ENCODE peak calls at places on chromosomes 1 and 21, in nine cellular contexts. W is stomach, R is NCI-H748 treated with DMSO at 0.1 percent for 48 hours, S is progenitor cell of endocrine pancreas, E is KBM-7, P is posterior cingulate gyrus, A is breast epithelium, N is body of pancreas, X is NCI-H524. H is an unnamed sample.

GRCh38 chr1:224635356-224635755 is 19.2 kb downstream of the CNIH3 start:
- DNase-seq in W (no peak), R (no peak), S (no peak), E (no peak), P (no peak), A (no peak), N (peak; percentile 58), X (no peak), H (no peak)

GRCh38 chr1:201739492-201740085 is 89.4 kb upstream of the IPO9 start:
- DNase-seq in W (peak; percentile 83), R (peak; percentile 30), S (peak; percentile 62), E (peak; percentile 66), P (peak; percentile 74), A (peak; percentile 67), N (peak; percentile 76), X (no peak), H (no peak)

GRCh38 chr1:95084317-95085176 is 11.8 kb upstream of the ALG14 start:
- DNase-seq in W (no peak), R (no peak), S (no peak), E (peak; percentile 41), P (peak; percentile 41), A (no peak), N (peak; percentile 17), X (peak; percentile 59), H (no peak)

GRCh38 chr1:20185834-20186782 is at the start of the genes PLA2G2C and UBXN10:
- DNase-seq in W (peak; percentile 37), R (no peak), S (peak; percentile 53), E (no peak), P (peak; percentile 28), A (peak; percentile 67), N (peak; percentile 42), X (no peak), H (no peak)

GRCh38 chr21:34639250-34639649 is 24.3 kb upstream of the RCAN1 start:
- DNase-seq in W (no peak), R (no peak), S (no peak), E (no peak), P (no peak), A (no peak), N (no peak), X (no peak), H (no peak)

GRCh38 chr1:100597069-100597741 is 59.3 kb downstream of the GPR88 start:
- DNase-seq in W (no peak), R (no peak), S (no peak), E (peak; percentile 9), P (no peak), A (no peak), N (no peak), X (no peak), H (no peak)

GRCh38 chr21:38186869-38187268 is 69.9 kb upstream of the KCNJ15 start:
- DNase-seq in W (no peak), R (no peak), S (no peak), E (no peak), P (no peak), A (no peak), N (no peak), X (no peak), H (no peak)

GRCh38 chr21:44067011-44067839 is 40.0 kb upstream of the PWP2 start:
- DNase-seq in W (no peak), R (no peak), S (no peak), E (no peak), P (no peak), A (no peak), N (no peak), X (peak; percentile 6), H (no peak)

GRCh38 chr1:158516966-158517365 is 37.2 kb downstream of the OR6Y1 start:
- DNase-seq in W (no peak), R (no peak), S (no peak), E (no peak), P (no peak), A (no peak), N (no peak), X (no peak), H (no peak)

GRCh38 chr1:113984710-113985109 is 5.4 kb downstream of the OLFML3 start:
- DNase-seq in W (no peak), R (no peak), S (no peak), E (no peak), P (no peak), A (no peak), N (no peak), X (no peak), H (no peak)

GRCh38 chr1:71796044-71796443 is 486.3 kb downstream of the NEGR1 start:
- DNase-seq in W (no peak), R (peak; percentile 86), S (no peak), E (no peak), P (no peak), A (no peak), N (no peak), X (no peak), H (no peak)

GRCh38 chr1:227786673-227787512 is 28.6 kb upstream of the PRSS38 start:
- DNase-seq in W (peak; percentile 31), R (no peak), S (no peak), E (no peak), P (no peak), A (no peak), N (no peak), X (peak; percentile 22), H (no peak)

GRCh38 chr21:45557611-45558043 is 15.4 kb upstream of the SLC19A1 start:
- DNase-seq in W (no peak), R (no peak), S (no peak), E (no peak), P (no peak), A (no peak), N (no peak), X (no peak), H (peak; percentile 66)

GRCh38 chr1:32101233-32101681 is 6.6 kb upstream of the KPNA6 start:
- DNase-seq in W (no peak), R (no peak), S (no peak), E (no peak), P (no peak), A (no peak), N (no peak), X (no peak), H (no peak)

GRCh38 chr1:106447466-106447865 is 609.0 kb upstream of the PRMT6 start:
- DNase-seq in W (no peak), R (no peak), S (no peak), E (no peak), P (no peak), A (no peak), N (no peak), X (no peak), H (no peak)

GRCh38 chr1:147919881-147920280 is 8.3 kb upstream of the GPR89B start:
- DNase-seq in W (no peak), R (no peak), S (no peak), E (no peak), P (no peak), A (no peak), N (no peak), X (no peak), H (no peak)

GRCh38 chr1:85465099-85465790 is at the start of gene DDAH1:
- DNase-seq in W (peak; percentile 83), R (peak; percentile 44), S (peak; percentile 62), E (peak; percentile 63), P (peak; percentile 72), A (peak; percentile 63), N (peak; percentile 85), X (peak; percentile 71), H (peak; percentile 91)

GRCh38 chr1:3981746-3982505 is 81.9 kb upstream of the C1orf174 start:
- DNase-seq in W (no peak), R (no peak), S (no peak), E (no peak), P (no peak), A (no peak), N (peak; percentile 10), X (no peak), H (no peak)

GRCh38 chr1:30371888-30372791 is 351.2 kb downstream of the MATN1 start:
- DNase-seq in W (peak; percentile 1), R (no peak), S (no peak), E (no peak), P (no peak), A (no peak), N (no peak), X (no peak), H (no peak)

GRCh38 chr1:88311907-88312306 is 372.2 kb upstream of the PKN2 start:
- DNase-seq in W (peak; percentile 25), R (no peak), S (no peak), E (no peak), P (no peak), A (no peak), N (no peak), X (no peak), H (no peak)

GRCh38 chr1:43879414-43879813 is 54.2 kb upstream of the ARTN start:
- DNase-seq in W (no peak), R (no peak), S (no peak), E (no peak), P (no peak), A (no peak), N (no peak), X (no peak), H (no peak)

GRCh38 chr1:156394835-156395461 is 25.9 kb downstream of the RHBG start:
- DNase-seq in W (no peak), R (peak; percentile 9), S (no peak), E (peak; percentile 82), P (no peak), A (no peak), N (no peak), X (no peak), H (no peak)

GRCh38 chr1:12275370-12275769 is 45.5 kb downstream of the VPS13D start:
- DNase-seq in W (peak; percentile 30), R (no peak), S (peak; percentile 21), E (peak; percentile 41), P (peak; percentile 19), A (no peak), N (peak; percentile 8), X (no peak), H (no peak)

GRCh38 chr1:168833352-168833751 is 104.3 kb upstream of the DPT start:
- DNase-seq in W (no peak), R (no peak), S (no peak), E (no peak), P (no peak), A (no peak), N (no peak), X (no peak), H (no peak)

GRCh38 chr1:31712041-31712440 is 8.2 kb upstream of the COL16A1 start:
- DNase-seq in W (no peak), R (no peak), S (no peak), E (no peak), P (no peak), A (no peak), N (no peak), X (no peak), H (no peak)

GRCh38 chr1:211581521-211581920 is 2.6 kb upstream of the SLC30A1 start:
- DNase-seq in W (no peak), R (no peak), S (no peak), E (no peak), P (no peak), A (no peak), N (no peak), X (no peak), H (no peak)

GRCh38 chr1:43935711-43936427 is 2.3 kb downstream of the ARTN start:
- DNase-seq in W (peak; percentile 48), R (peak; percentile 20), S (peak; percentile 45), E (no peak), P (no peak), A (peak; percentile 69), N (peak; percentile 87), X (no peak), H (no peak)

GRCh38 chr1:152533327-152533938 is 19.2 kb downstream of the CRCT1 start:
- DNase-seq in W (no peak), R (no peak), S (no peak), E (peak; percentile 64), P (no peak), A (no peak), N (peak; percentile 16), X (peak; percentile 41), H (no peak)

GRCh38 chr1:40404670-40405462 is 31.3 kb downstream of the SMAP2 start:
- DNase-seq in W (no peak), R (peak; percentile 99), S (no peak), E (peak; percentile 62), P (peak; percentile 57), A (no peak), N (peak; percentile 59), X (peak; percentile 46), H (no peak)

GRCh38 chr1:15616704-15617172 is 520 bp upstream of the DDI2 start:
- DNase-seq in W (no peak), R (no peak), S (no peak), E (no peak), P (no peak), A (no peak), N (no peak), X (peak; percentile 38), H (no peak)

GRCh38 chr1:56034222-56034621 is 545.1 kb downstream of the PLPP3 start:
- DNase-seq in W (no peak), R (no peak), S (no peak), E (no peak), P (no peak), A (no peak), N (no peak), X (no peak), H (no peak)

H was measured in chondrocyte.